ENCODE peak calls at places on chromosomes 4 and X, in four cellular contexts. D is stimulated activated CD8-positive, alpha-beta memory T cell treated with anti-CD3 and anti-CD28 coated beads, Interleukin-2, amount 100 ng/mL, for 1 hour; Z is GM13977; V is NCI-H524 treated with DMSO at 0.1 percent for 48 hours. T is an unnamed sample.

GRCh38 chr4:19807505-19807904 is 444.2 kb upstream of the SLIT2 start:
- DNase-seq in D (no peak), Z (no peak), V (no peak), T (no peak)

GRCh38 chrX:154409222-154409871 is at the start of gene DNASE1L1:
- DNase-seq in V (no peak), D (no peak), Z (peak; percentile 58), T (peak; percentile 31)

GRCh38 chr4:87505862-87506261 is 23.3 kb downstream of the SPARCL1 start:
- DNase-seq in D (no peak), Z (no peak), V (no peak), T (no peak)

GRCh38 chr4:3746701-3747581 is 19.2 kb upstream of the ADRA2C start:
- DNase-seq in Z (no peak), D (no peak), V (no peak), T (no peak)

GRCh38 chr4:175048111-175048784 is 130.1 kb downstream of the ADAM29 start:
- DNase-seq in D (no peak), Z (no peak), V (no peak), T (no peak)

GRCh38 chr4:22071749-22072148 is 123.2 kb upstream of the KCNIP4 start:
- DNase-seq in Z (peak; percentile 10), V (no peak), D (no peak), T (peak; percentile 25)

GRCh38 chrX:110401142-110401541 is 42.5 kb downstream of the RTL9 start:
- DNase-seq in Z (no peak), D (no peak), V (no peak), T (no peak)

GRCh38 chrX:41921492-41922124 is 1.7 kb downstream of the CASK start:
- DNase-seq in D (no peak), V (peak; percentile 0), Z (peak; percentile 22), T (no peak)

GRCh38 chr4:1655676-1656075 is 28.4 kb downstream of the FAM53A start:
- DNase-seq in D (no peak), V (no peak), Z (no peak), T (no peak)

GRCh38 chrX:13009844-13010243 is 34.6 kb downstream of the FAM9C start:
- DNase-seq in V (no peak), Z (no peak), D (no peak), T (no peak)

GRCh38 chrX:48776818-48777439 is 9.5 kb upstream of the GATA1 start:
- DNase-seq in V (no peak), Z (no peak), D (no peak), T (no peak)